ENCODE peak calls at places on chromosomes 16 and 17, in four cellular contexts. One of them, this sample, is unnamed.

GRCh38 chr16:89701425-89702406 is at the start of gene SPATA2L:
- DNase-seq in fibroblast of the aortic adventitia: peak
- DNase-seq in tibial artery: peak
- DNase-seq in foreskin fibroblast: peak
- DNase-seq in this sample: peak

GRCh38 chr16:72797606-72798005 is 250.3 kb downstream of the ZFHX3 start:
- DNase-seq in tibial artery: no peak
- DNase-seq in foreskin fibroblast: no peak
- DNase-seq in fibroblast of the aortic adventitia: no peak
- DNase-seq in this sample: no peak

GRCh38 chr17:49980703-49981197 is 11.8 kb downstream of the DLX4 start:
- DNase-seq in fibroblast of the aortic adventitia: no peak
- DNase-seq in foreskin fibroblast: no peak
- DNase-seq in tibial artery: no peak
- DNase-seq in this sample: no peak

GRCh38 chr17:55268649-55269480 is 4.1 kb downstream of the HLF start:
- DNase-seq in tibial artery: no peak
- DNase-seq in fibroblast of the aortic adventitia: no peak
- DNase-seq in foreskin fibroblast: no peak
- DNase-seq in this sample: no peak

GRCh38 chr16:66521951-66522771 is 27.8 kb downstream of the TK2 start:
- DNase-seq in fibroblast of the aortic adventitia: peak
- DNase-seq in foreskin fibroblast: peak
- DNase-seq in tibial artery: no peak
- DNase-seq in this sample: peak

GRCh38 chr16:85142129-85142513 is 29.8 kb upstream of the CIBAR2 start:
- DNase-seq in fibroblast of the aortic adventitia: no peak
- DNase-seq in foreskin fibroblast: no peak
- DNase-seq in tibial artery: no peak
- DNase-seq in this sample: no peak

GRCh38 chr16:73778872-73779271 is 517.7 kb upstream of the PSMD7 start:
- DNase-seq in tibial artery: no peak
- DNase-seq in foreskin fibroblast: no peak
- DNase-seq in fibroblast of the aortic adventitia: no peak
- DNase-seq in this sample: no peak

GRCh38 chr17:27915715-27916114 is 22.6 kb upstream of the LYRM9 start:
- DNase-seq in foreskin fibroblast: no peak
- DNase-seq in tibial artery: no peak
- DNase-seq in fibroblast of the aortic adventitia: no peak
- DNase-seq in this sample: no peak

GRCh38 chr16:89687092-89687940 is 827 bp downstream of the CDK10 start:
- DNase-seq in foreskin fibroblast: peak
- DNase-seq in fibroblast of the aortic adventitia: peak
- DNase-seq in tibial artery: no peak
- DNase-seq in this sample: peak

GRCh38 chr17:2975469-2975958 is 87.9 kb downstream of the OR1D5 start:
- DNase-seq in foreskin fibroblast: no peak
- DNase-seq in tibial artery: peak
- DNase-seq in fibroblast of the aortic adventitia: peak
- DNase-seq in this sample: peak

GRCh38 chr16:89473791-89474414 is 16.5 kb downstream of the ANKRD11 start:
- DNase-seq in fibroblast of the aortic adventitia: peak
- DNase-seq in foreskin fibroblast: peak
- DNase-seq in tibial artery: no peak
- DNase-seq in this sample: peak

GRCh38 chr17:17800504-17801021 is 36.2 kb downstream of the SREBF1 start:
- DNase-seq in foreskin fibroblast: no peak
- DNase-seq in fibroblast of the aortic adventitia: no peak
- DNase-seq in tibial artery: no peak
- DNase-seq in this sample: no peak

GRCh38 chr16:6232060-6232459 is 1100.6 kb upstream of the RBFOX1 start:
- DNase-seq in tibial artery: no peak
- DNase-seq in fibroblast of the aortic adventitia: no peak
- DNase-seq in foreskin fibroblast: no peak
- DNase-seq in this sample: no peak

GRCh38 chr17:52376137-52376536 is 217.6 kb upstream of the CA10 start:
- DNase-seq in foreskin fibroblast: no peak
- DNase-seq in tibial artery: no peak
- DNase-seq in fibroblast of the aortic adventitia: no peak
- DNase-seq in this sample: no peak

GRCh38 chr17:10668771-10669170 is 11.7 kb upstream of the MYH3 start:
- DNase-seq in fibroblast of the aortic adventitia: peak
- DNase-seq in foreskin fibroblast: peak
- DNase-seq in tibial artery: no peak
- DNase-seq in this sample: peak

GRCh38 chr16:14389359-14389758 is 240.7 kb downstream of the PARN start:
- DNase-seq in foreskin fibroblast: no peak
- DNase-seq in fibroblast of the aortic adventitia: no peak
- DNase-seq in tibial artery: no peak
- DNase-seq in this sample: no peak

GRCh38 chr16:85746431-85747227 is 4.3 kb downstream of the C16orf74 start:
- DNase-seq in fibroblast of the aortic adventitia: peak
- DNase-seq in foreskin fibroblast: peak
- DNase-seq in tibial artery: no peak
- DNase-seq in this sample: no peak

GRCh38 chr17:17120294-17120693 is 78.0 kb downstream of the MPRIP start:
- DNase-seq in fibroblast of the aortic adventitia: no peak
- DNase-seq in foreskin fibroblast: no peak
- DNase-seq in tibial artery: no peak
- DNase-seq in this sample: peak

GRCh38 chr16:22161999-22162657 is at the start of gene SDR42E2:
- DNase-seq in tibial artery: no peak
- DNase-seq in fibroblast of the aortic adventitia: no peak
- DNase-seq in foreskin fibroblast: no peak
- DNase-seq in this sample: no peak

GRCh38 chr17:63842540-63843386 is at the start of gene SMARCD2:
- DNase-seq in fibroblast of the aortic adventitia: peak
- DNase-seq in foreskin fibroblast: peak
- DNase-seq in tibial artery: peak
- DNase-seq in this sample: peak

GRCh38 chr16:87265261-87265660 is 51.9 kb downstream of the C16orf95 start:
- DNase-seq in fibroblast of the aortic adventitia: no peak
- DNase-seq in tibial artery: peak
- DNase-seq in foreskin fibroblast: no peak
- DNase-seq in this sample: no peak

GRCh38 chr17:81511800-81512559 is 619 bp downstream of the ACTG1 start:
- DNase-seq in fibroblast of the aortic adventitia: no peak
- DNase-seq in foreskin fibroblast: no peak
- DNase-seq in tibial artery: peak
- DNase-seq in this sample: no peak

GRCh38 chr17:32496348-32497078 is 9.7 kb downstream of the CDK5R1 start:
- DNase-seq in fibroblast of the aortic adventitia: peak
- DNase-seq in foreskin fibroblast: peak
- DNase-seq in tibial artery: peak
- DNase-seq in this sample: peak

GRCh38 chr16:64950262-64950661 is 171.6 kb downstream of the CDH11 start:
- DNase-seq in tibial artery: no peak
- DNase-seq in fibroblast of the aortic adventitia: no peak
- DNase-seq in foreskin fibroblast: no peak
- DNase-seq in this sample: no peak
- TF ChIP-seq CTCF in tibial artery: no peak
- TF ChIP-seq CTCF in fibroblast of the aortic adventitia: peak
- TF ChIP-seq CTCF in foreskin fibroblast: peak
- TF ChIP-seq CTCF in this sample: no peak

GRCh38 chr17:8875957-8876356 is 8.5 kb upstream of the PIK3R6 start:
- DNase-seq in tibial artery: no peak
- DNase-seq in fibroblast of the aortic adventitia: peak
- DNase-seq in foreskin fibroblast: peak
- DNase-seq in this sample: no peak

GRCh38 chr17:8875416-8875815 is 7.9 kb upstream of the PIK3R6 start:
- DNase-seq in tibial artery: no peak
- DNase-seq in fibroblast of the aortic adventitia: no peak
- DNase-seq in foreskin fibroblast: no peak
- DNase-seq in this sample: no peak

GRCh38 chr17:8872036-8872704 is 4.7 kb upstream of the PIK3R6 start:
- DNase-seq in foreskin fibroblast: no peak
- DNase-seq in tibial artery: no peak
- DNase-seq in fibroblast of the aortic adventitia: no peak
- DNase-seq in this sample: no peak

GRCh38 chr17:8872705-8873426 is 5.4 kb upstream of the PIK3R6 start:
- DNase-seq in foreskin fibroblast: no peak
- DNase-seq in fibroblast of the aortic adventitia: no peak
- DNase-seq in tibial artery: no peak
- DNase-seq in this sample: no peak

DNA sequence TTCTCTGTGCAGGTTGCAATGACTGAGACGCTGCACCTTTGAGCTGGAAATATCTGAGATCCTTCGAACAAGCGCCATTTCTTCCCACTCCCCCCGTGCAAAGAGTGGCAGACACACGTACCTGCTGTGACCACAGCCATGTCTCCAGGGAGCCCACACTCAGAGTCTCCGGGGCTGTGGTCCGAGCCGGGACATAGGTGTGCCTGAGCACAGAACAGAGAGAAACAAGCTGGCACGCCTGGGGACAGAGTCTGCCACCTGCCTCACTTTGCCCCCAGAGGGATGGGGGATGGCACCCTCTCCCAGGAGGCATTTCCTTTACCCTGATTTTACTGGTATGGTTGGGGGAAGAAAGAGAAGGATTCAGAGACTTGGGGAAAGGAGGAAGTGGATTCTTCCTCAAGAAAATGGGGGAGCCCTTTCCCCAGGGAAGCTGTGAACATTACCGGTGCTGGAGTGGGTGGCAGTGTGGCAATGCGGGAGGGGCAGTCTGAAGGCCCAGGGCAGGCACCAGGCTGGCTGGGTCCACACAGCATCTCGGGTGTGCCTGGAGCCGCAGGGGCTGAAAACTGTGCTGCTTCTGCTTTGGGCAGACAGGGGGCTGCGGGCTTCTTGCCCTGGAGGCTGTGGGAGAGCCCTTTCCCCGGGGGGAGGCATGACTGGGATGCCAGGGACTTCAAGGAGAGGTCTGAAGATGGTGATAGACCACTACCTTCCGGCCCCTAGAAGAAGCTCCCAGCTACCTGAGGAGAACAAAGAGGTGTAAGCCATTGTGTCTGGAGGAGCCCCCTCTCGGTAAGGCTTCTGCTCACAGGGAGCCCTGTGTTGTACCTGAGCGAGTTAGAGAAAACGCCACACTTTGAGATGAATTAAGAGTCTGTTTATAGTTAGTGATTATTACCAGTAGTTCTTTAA is 6.6 kb upstream of the PIK3R6 start:
- DNase-seq in foreskin fibroblast: no peak
- DNase-seq in fibroblast of the aortic adventitia: no peak
- DNase-seq in tibial artery: no peak
- DNase-seq in this sample: no peak
- H3K4me3 ChIP-seq in foreskin fibroblast: no peak
- H3K4me3 ChIP-seq in fibroblast of the aortic adventitia: no peak
- H3K4me3 ChIP-seq in tibial artery: no peak
- H3K4me3 ChIP-seq in this sample: no peak

DNA sequence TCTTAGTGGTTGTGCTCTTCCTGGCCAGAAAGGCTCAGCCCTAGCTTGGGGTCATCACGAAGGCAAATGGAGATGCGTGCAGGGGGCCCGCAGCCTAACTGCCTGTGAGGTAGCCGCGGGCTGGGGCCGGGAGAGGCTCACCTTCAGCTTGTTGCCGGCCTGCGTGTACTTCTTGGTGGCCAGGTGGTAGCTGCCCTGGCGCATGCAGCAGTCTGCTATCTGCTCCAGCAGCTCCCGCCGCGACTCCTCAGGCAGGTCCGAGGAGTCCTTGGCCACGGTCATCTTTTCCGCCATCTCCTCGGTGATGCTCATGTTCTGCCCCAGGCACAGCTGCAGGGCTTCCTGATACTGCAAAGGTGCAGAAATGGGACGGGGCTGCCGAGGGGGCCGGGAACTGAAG is 13.0 kb upstream of the TMEM204 start:
- DNase-seq in tibial artery: no peak
- DNase-seq in foreskin fibroblast: no peak
- DNase-seq in fibroblast of the aortic adventitia: no peak
- DNase-seq in this sample: no peak
- TF ChIP-seq CTCF in tibial artery: no peak
- TF ChIP-seq CTCF in foreskin fibroblast: no peak
- TF ChIP-seq CTCF in fibroblast of the aortic adventitia: no peak
- TF ChIP-seq CTCF in this sample: no peak

GRCh38 chr17:48100160-48100559 is 1.1 kb downstream of the CBX1 start:
- DNase-seq in tibial artery: no peak
- DNase-seq in fibroblast of the aortic adventitia: peak
- DNase-seq in foreskin fibroblast: peak
- DNase-seq in this sample: peak
- H3K4me3 ChIP-seq in tibial artery: peak
- H3K4me3 ChIP-seq in fibroblast of the aortic adventitia: peak
- H3K4me3 ChIP-seq in foreskin fibroblast: peak
- H3K4me3 ChIP-seq in this sample: peak

GRCh38 chr17:40178021-40178601 is 841 bp downstream of the RAPGEFL1 start:
- DNase-seq in fibroblast of the aortic adventitia: no peak
- DNase-seq in tibial artery: no peak
- DNase-seq in foreskin fibroblast: no peak
- DNase-seq in this sample: no peak
- TF ChIP-seq CTCF in fibroblast of the aortic adventitia: no peak
- TF ChIP-seq CTCF in tibial artery: no peak
- TF ChIP-seq CTCF in foreskin fibroblast: no peak
- TF ChIP-seq CTCF in this sample: no peak

GRCh38 chr17:1111599-1112443 is 68.0 kb downstream of the ABR start:
- DNase-seq in tibial artery: no peak
- DNase-seq in foreskin fibroblast: no peak
- DNase-seq in fibroblast of the aortic adventitia: no peak
- DNase-seq in this sample: no peak
- H3K4me3 ChIP-seq in tibial artery: no peak
- H3K4me3 ChIP-seq in foreskin fibroblast: no peak
- H3K4me3 ChIP-seq in fibroblast of the aortic adventitia: no peak
- H3K4me3 ChIP-seq in this sample: no peak